ENCODE peak calls at places on chromosome 6, in four cellular contexts. P is islet precursor cell, I is cardiac fibroblast, Z is NCI-H2171 treated with DMSO at 0.1 percent for 48 hours. Y is an unnamed sample.

GRCh38 chr6:24078200-24078599 is 47.8 kb upstream of the NRSN1 start:
- DNase-seq in P (no peak), I (no peak), Z (no peak), Y (no peak)

GRCh38 chr6:153771577-153771976 is 267.5 kb upstream of the OPRM1 start:
- DNase-seq in P (no peak), I (no peak), Z (no peak), Y (no peak)

GRCh38 chr6:34901930-34902329 is 12.9 kb downstream of the ANKS1A start:
- DNase-seq in P (no peak), I (peak; percentile 50), Z (no peak), Y (no peak)

GRCh38 chr6:167849846-167850459 is 23.2 kb downstream of the AFDN start:
- DNase-seq in P (peak; percentile 84), I (peak; percentile 38), Z (no peak), Y (no peak)

GRCh38 chr6:132933085-132933484 is 118.7 kb downstream of the RPS12 start:
- DNase-seq in P (no peak), I (peak; percentile 7), Z (no peak), Y (no peak)

GRCh38 chr6:37442416-37443218 is 9.6 kb downstream of the CMTR1 start:
- DNase-seq in P (no peak), I (no peak), Z (no peak), Y (peak; percentile 3)

GRCh38 chr6:40328376-40328987 is 258.7 kb downstream of the LRFN2 start:
- DNase-seq in P (peak; percentile 85), I (no peak), Z (peak; percentile 78), Y (peak; percentile 94)

GRCh38 chr6:81575446-81575845 is 177.0 kb downstream of the TENT5A start:
- DNase-seq in P (no peak), I (no peak), Z (no peak), Y (no peak)

GRCh38 chr6:88163576-88163975 is 2.6 kb downstream of the CNR1 start:
- DNase-seq in P (no peak), I (no peak), Z (no peak), Y (no peak)

GRCh38 chr6:33813246-33813904 is 9.6 kb upstream of the MLN start:
- DNase-seq in P (no peak), I (no peak), Z (no peak), Y (no peak)

GRCh38 chr6:80179691-80180090 is 73.2 kb downstream of the BCKDHB start:
- DNase-seq in P (no peak), I (no peak), Z (no peak), Y (no peak)